ENCODE peak calls at places on chromosomes 4 and X, in seven cellular contexts. H is SK-N-SH, T is HCT116, M is HepG2, W is GM12878, Z is K562, I is H1. F is an unnamed sample.

GRCh38 chrX:100995469-100995868 is 26.0 kb downstream of the ARL13A start:
- DNase-seq in H (no peak), T (peak; percentile 41), M (peak; percentile 4), W (no peak), Z (peak; percentile 51), I (no peak), F (no peak)

GRCh38 chr4:147318581-147318980 is 162.3 kb upstream of the EDNRA start:
- DNase-seq in H (no peak), T (no peak), M (no peak), W (no peak), Z (no peak), I (no peak), F (no peak)

GRCh38 chr4:151163855-151164254 is 64.4 kb downstream of the RPS3A start:
- DNase-seq in H (no peak), T (no peak), M (no peak), W (no peak), Z (no peak), I (no peak), F (no peak)

GRCh38 chr4:13920901-13921300 is 293.4 kb upstream of the BOD1L1 start:
- DNase-seq in H (no peak), T (no peak), M (peak; percentile 16), W (no peak), Z (peak; percentile 1), I (no peak), F (no peak)

GRCh38 chrX:48086119-48086518 is 14.7 kb upstream of the ZNF630 start:
- DNase-seq in H (no peak), T (peak; percentile 8), M (peak; percentile 27), W (no peak), Z (no peak), I (no peak), F (no peak)

GRCh38 chrX:50799531-50799961 is 14.4 kb downstream of the SHROOM4 start:
- DNase-seq in H (no peak), T (no peak), M (no peak), W (no peak), Z (no peak), I (no peak), F (no peak)

GRCh38 chr4:112778520-112778919 is 141.6 kb downstream of the LARP7 start:
- DNase-seq in H (no peak), T (no peak), M (no peak), W (no peak), Z (no peak), I (no peak), F (no peak)

GRCh38 chrX:53288173-53288572 is 6.8 kb upstream of the IQSEC2 start:
- DNase-seq in H (peak; percentile 81), T (no peak), M (no peak), W (no peak), Z (peak; percentile 58), I (peak; percentile 55), F (no peak)

GRCh38 chrX:10529344-10529743 is 91.0 kb downstream of the MID1 start:
- DNase-seq in H (no peak), T (no peak), M (no peak), W (no peak), Z (no peak), I (no peak), F (no peak)

GRCh38 chrX:150361777-150362351 is 1.3 kb upstream of the MAMLD1 start:
- DNase-seq in H (peak; percentile 40), T (no peak), M (no peak), W (no peak), Z (no peak), I (peak; percentile 47), F (no peak)

GRCh38 chr4:44447563-44448504 is 775 bp downstream of the KCTD8 start:
- DNase-seq in H (peak; percentile 27), T (no peak), M (no peak), W (no peak), Z (no peak), I (peak; percentile 75), F (no peak)

GRCh38 chr4:180827610-180828009 is 1415.6 kb upstream of the TENM3 start:
- DNase-seq in H (no peak), T (no peak), M (no peak), W (no peak), Z (no peak), I (no peak), F (peak; percentile 14)

GRCh38 chr4:25863347-25863784 is 578 bp upstream of the SEL1L3 start:
- DNase-seq in H (peak; percentile 57), T (no peak), M (no peak), W (no peak), Z (no peak), I (peak; percentile 82), F (no peak)

GRCh38 chr4:114512595-114513295 is 85.9 kb upstream of the UGT8 start:
- DNase-seq in H (no peak), T (no peak), M (no peak), W (no peak), Z (no peak), I (no peak), F (no peak)

GRCh38 chr4:161799687-161800086 is 364.1 kb downstream of the FSTL5 start:
- DNase-seq in H (no peak), T (no peak), M (peak; percentile 52), W (no peak), Z (no peak), I (no peak), F (peak; percentile 10)

GRCh38 chr4:148850257-148850995 is 408.2 kb upstream of the NR3C2 start:
- DNase-seq in H (no peak), T (no peak), M (peak; percentile 20), W (no peak), Z (no peak), I (no peak), F (no peak)

GRCh38 chr4:2929469-2929868 is 33.7 kb downstream of the NOP14 start:
- DNase-seq in H (no peak), T (no peak), M (no peak), W (no peak), Z (no peak), I (no peak), F (no peak)

GRCh38 chr4:175412744-175413143 is 399.3 kb downstream of the GPM6A start:
- DNase-seq in H (no peak), T (no peak), M (no peak), W (no peak), Z (no peak), I (no peak), F (no peak)

GRCh38 chr4:38621004-38621684 is 42.9 kb upstream of the KLF3 start:
- DNase-seq in H (no peak), T (peak; percentile 29), M (peak; percentile 44), W (no peak), Z (peak; percentile 77), I (peak; percentile 20), F (peak; percentile 55)

GRCh38 chr4:19151684-19152083 is 1100.0 kb upstream of the SLIT2 start:
- DNase-seq in H (no peak), T (no peak), M (no peak), W (no peak), Z (no peak), I (no peak), F (no peak)

GRCh38 chrX:150291014-150291413 is 72.1 kb upstream of the MAMLD1 start:
- DNase-seq in H (no peak), T (no peak), M (no peak), W (no peak), Z (no peak), I (no peak), F (peak; percentile 19)

GRCh38 chr4:154314248-154314647 is 177.4 kb downstream of the DCHS2 start:
- DNase-seq in H (no peak), T (peak; percentile 37), M (peak; percentile 13), W (no peak), Z (peak; percentile 5), I (no peak), F (peak; percentile 66)

GRCh38 chr4:188341428-188341827 is 202.2 kb downstream of the TRIML1 start:
- DNase-seq in H (no peak), T (no peak), M (peak; percentile 2), W (no peak), Z (no peak), I (no peak), F (no peak)

GRCh38 chr4:73335717-73336116 is 68.4 kb upstream of the ALB start:
- DNase-seq in H (no peak), T (no peak), M (no peak), W (no peak), Z (no peak), I (no peak), F (no peak)

GRCh38 chr4:73345399-73345975 is 58.6 kb upstream of the ALB start:
- DNase-seq in H (no peak), T (no peak), M (peak; percentile 93), W (no peak), Z (no peak), I (no peak), F (no peak)

GRCh38 chr4:73344106-73344505 is 60.0 kb upstream of the ALB start:
- DNase-seq in H (no peak), T (no peak), M (no peak), W (no peak), Z (no peak), I (no peak), F (no peak)

GRCh38 chr4:73343432-73343831 is 60.7 kb upstream of the ALB start:
- DNase-seq in H (no peak), T (no peak), M (peak; percentile 12), W (no peak), Z (peak; percentile 41), I (no peak), F (no peak)

GRCh38 chr4:73341454-73341853 is 62.6 kb upstream of the ALB start:
- DNase-seq in H (peak; percentile 11), T (peak; percentile 33), M (peak; percentile 85), W (peak; percentile 16), Z (peak; percentile 67), I (peak; percentile 53), F (peak; percentile 73)
- TF ChIP-seq JUND in H (no peak), T (no peak), M (no peak), W (no peak), Z (no peak), I (no peak), F (no peak)

DNA sequence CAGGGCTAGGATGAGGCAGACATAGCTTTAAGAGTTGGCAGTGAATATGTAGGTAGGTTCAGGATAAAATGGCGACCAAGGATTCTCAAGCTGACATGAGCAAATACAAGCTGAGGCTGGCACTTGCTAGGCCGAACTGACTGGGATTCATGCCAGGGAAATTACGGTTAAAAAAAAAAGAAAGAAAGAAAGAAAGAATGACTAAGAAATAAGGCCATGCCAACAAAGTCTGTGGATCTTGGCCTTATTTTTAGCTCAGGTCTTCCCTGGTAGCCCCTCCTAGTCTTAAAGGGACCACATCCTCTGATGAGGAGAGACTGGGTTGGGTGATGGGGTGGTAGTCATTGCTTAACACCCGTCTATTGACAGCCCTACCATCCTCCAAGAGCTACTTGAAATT is 64.4 kb upstream of the KLHL13 start:
- DNase-seq in H (no peak), T (no peak), M (no peak), W (no peak), Z (no peak), I (no peak), F (no peak)
- TF ChIP-seq JUND in H (peak; percentile 20), T (no peak), M (no peak), W (no peak), Z (no peak), I (no peak), F (no peak)

GRCh38 chr4:158599150-158599549 is 72.5 kb downstream of the C4orf46 start:
- DNase-seq in H (no peak), T (no peak), M (no peak), W (no peak), Z (no peak), I (no peak), F (no peak)
- TF ChIP-seq JUND in H (no peak), T (no peak), M (no peak), W (no peak), Z (no peak), I (no peak), F (no peak)

DNA sequence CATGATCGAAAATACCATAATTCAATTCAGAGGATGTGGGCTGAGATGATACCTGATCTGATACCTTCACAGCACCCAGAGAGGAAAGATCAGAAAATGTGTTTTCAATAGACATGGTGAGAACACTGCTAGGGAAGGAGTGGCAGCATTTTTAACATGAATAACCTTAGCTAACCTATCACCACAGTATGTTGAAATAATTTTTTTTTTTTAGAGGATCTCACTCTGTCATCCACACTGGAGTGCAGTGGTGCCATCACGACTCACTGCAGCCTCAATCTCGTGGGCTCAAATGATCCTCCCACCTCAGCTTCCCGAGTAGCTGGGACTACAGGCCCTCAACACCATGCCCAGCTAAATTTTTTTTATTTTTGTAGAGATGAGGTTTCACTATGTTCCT is 90.5 kb upstream of the RAPGEF2 start:
- DNase-seq in H (no peak), T (no peak), M (no peak), W (no peak), Z (no peak), I (no peak), F (no peak)
- TF ChIP-seq JUND in H (no peak), T (no peak), M (no peak), W (no peak), Z (no peak), I (no peak), F (no peak)